ENCODE peak calls at places on chromosomes 5 and 9, in eight cellular contexts. J, M, R, Z, X, L, E and N are unnamed samples.

GRCh38 chr9:545480-545879 is 296.0 kb upstream of the DMRT1 start:
- DNase-seq in J (no peak), M (no peak), R (no peak), Z (no peak), X (no peak), L (no peak), E (no peak), N (no peak)

GRCh38 chr5:81244451-81244850 is 11.3 kb downstream of the CKMT2 start:
- DNase-seq in J (no peak), M (no peak), R (no peak), Z (no peak), X (no peak), L (no peak), E (no peak), N (no peak)

GRCh38 chr9:135181336-135181735 is 93.9 kb downstream of the OLFM1 start:
- DNase-seq in J (no peak), M (no peak), R (no peak), Z (no peak), X (no peak), L (no peak), E (no peak), N (no peak)

GRCh38 chr5:59061377-59061776 is 478.5 kb downstream of the RAB3C start:
- DNase-seq in J (no peak), M (no peak), R (no peak), Z (no peak), X (no peak), L (no peak), E (no peak), N (no peak)

GRCh38 chr5:127072861-127073846 is at the start of gene C5orf63:
- DNase-seq in J (peak; percentile 88), M (peak; percentile 43), R (peak; percentile 78), Z (peak; percentile 24), X (no peak), L (no peak), E (no peak), N (peak; percentile 71)

GRCh38 chr9:124392254-124392653 is 23.0 kb downstream of the PSMB7 start:
- DNase-seq in J (peak; percentile 51), M (no peak), R (no peak), Z (no peak), X (no peak), L (no peak), E (no peak), N (no peak)

GRCh38 chr5:78753093-78753531 is 104.5 kb upstream of the LHFPL2 start:
- DNase-seq in J (no peak), M (no peak), R (no peak), Z (no peak), X (no peak), L (peak; percentile 73), E (no peak), N (no peak)

GRCh38 chr5:109744261-109744660 is 54.5 kb downstream of the MAN2A1 start:
- DNase-seq in J (no peak), M (no peak), R (no peak), Z (no peak), X (no peak), L (peak; percentile 15), E (no peak), N (no peak)

GRCh38 chr5:16502866-16503265 is 37.3 kb upstream of the ZNF622 start:
- DNase-seq in J (no peak), M (no peak), R (no peak), Z (no peak), X (no peak), L (no peak), E (no peak), N (no peak)

GRCh38 chr9:78707481-78707977 is 410.6 kb downstream of the PSAT1 start:
- DNase-seq in J (no peak), M (no peak), R (peak; percentile 32), Z (no peak), X (no peak), L (no peak), E (no peak), N (no peak)

GRCh38 chr9:114311571-114312512 is 11.1 kb upstream of the ORM1 start:
- DNase-seq in J (peak; percentile 36), M (no peak), R (no peak), Z (no peak), X (no peak), L (no peak), E (no peak), N (peak; percentile 8)

GRCh38 chr5:132267166-132267739 is 9.8 kb downstream of the PDLIM4 start:
- DNase-seq in J (no peak), M (no peak), R (no peak), Z (no peak), X (no peak), L (no peak), E (no peak), N (no peak)

GRCh38 chr9:136773386-136774044 is 9.2 kb upstream of the LCN15 start:
- DNase-seq in J (peak; percentile 47), M (peak; percentile 39), R (no peak), Z (no peak), X (no peak), L (no peak), E (no peak), N (peak; percentile 69)

GRCh38 chr9:32565967-32566366 is 7.0 kb downstream of the NDUFB6 start:
- DNase-seq in J (no peak), M (no peak), R (no peak), Z (no peak), X (no peak), L (no peak), E (no peak), N (no peak)

GRCh38 chr9:92525306-92525705 is 10.5 kb downstream of the ECM2 start:
- DNase-seq in J (no peak), M (no peak), R (no peak), Z (no peak), X (no peak), L (no peak), E (no peak), N (no peak)

GRCh38 chr5:88787856-88788255 is 95.1 kb downstream of the MEF2C start:
- DNase-seq in J (no peak), M (no peak), R (no peak), Z (no peak), X (no peak), L (no peak), E (no peak), N (no peak)

GRCh38 chr5:132466453-132467291 is 23.9 kb downstream of the IRF1 start:
- DNase-seq in J (peak; percentile 86), M (no peak), R (peak; percentile 63), Z (no peak), X (no peak), L (no peak), E (no peak), N (no peak)

GRCh38 chr5:163565931-163566608 is 60.7 kb downstream of the MAT2B start:
- DNase-seq in J (no peak), M (no peak), R (no peak), Z (peak; percentile 12), X (no peak), L (no peak), E (peak; percentile 43), N (no peak)

GRCh38 chr5:55897905-55898304 is 46.7 kb downstream of the IL31RA start:
- DNase-seq in J (no peak), M (peak; percentile 82), R (no peak), Z (no peak), X (no peak), L (peak; percentile 84), E (no peak), N (no peak)

GRCh38 chr9:131181091-131181681 is 55.8 kb downstream of the NUP214 start:
- DNase-seq in J (no peak), M (no peak), R (no peak), Z (no peak), X (no peak), L (no peak), E (no peak), N (no peak)

GRCh38 chr5:115788440-115788839 is 28.0 kb downstream of the CDO1 start:
- DNase-seq in J (no peak), M (no peak), R (no peak), Z (no peak), X (no peak), L (no peak), E (no peak), N (no peak)

GRCh38 chr9:86901511-86901910 is 45.8 kb downstream of the GAS1 start:
- DNase-seq in J (no peak), M (no peak), R (no peak), Z (no peak), X (no peak), L (no peak), E (no peak), N (no peak)

GRCh38 chr9:123338710-123339665 is 17.0 kb upstream of the CRB2 start:
- DNase-seq in J (no peak), M (no peak), R (peak; percentile 72), Z (peak; percentile 48), X (no peak), L (no peak), E (no peak), N (no peak)

GRCh38 chr9:78863531-78863930 is 566.6 kb downstream of the PSAT1 start:
- DNase-seq in J (no peak), M (no peak), R (no peak), Z (no peak), X (no peak), L (no peak), E (no peak), N (no peak)